ENCODE peak calls at places on chromosomes 16 and 17, in five cellular contexts. G is stimulated activated naive CD4-positive, alpha-beta T cell; V is SJSA1; N is Daoy; I is activated T-helper 1 cell treated with anti-CD3 and anti-CD28 coated beads, Interleukin-2, amount 50 U/mL, for 16 hours. T is an unnamed sample.
A peak's percentile ranks its signal among the peaks of the same experiment; 100 is the strongest.

GRCh38 chr16:31441956-31442355 is 633 bp downstream of the ZNF843 start:
- DNase-seq in N (no peak), G (no peak), V (no peak), I (no peak), T (no peak)

GRCh38 chr16:67529639-67530012 is 997 bp downstream of the RIPOR1 start:
- DNase-seq in G (no peak), I (no peak), V (no peak), N (no peak), T (no peak)

GRCh38 chr16:64254443-64255367 is 867.2 kb downstream of the CDH11 start:
- DNase-seq in N (no peak), I (no peak), G (no peak), V (no peak), T (no peak)

GRCh38 chr16:78607465-78607864 is 508.0 kb downstream of the WWOX start:
- DNase-seq in G (no peak), I (no peak), N (peak; percentile 11), V (no peak), T (no peak)

GRCh38 chr17:69869667-69870066 is 205.4 kb upstream of the KCNJ16 start:
- DNase-seq in I (no peak), V (no peak), N (no peak), G (no peak), T (no peak)

GRCh38 chr16:10828851-10829331 is 10.3 kb upstream of the TVP23A start:
- DNase-seq in N (peak; percentile 62), G (no peak), I (no peak), V (no peak), T (peak; percentile 88)

GRCh38 chr17:66383353-66383752 is 80.9 kb downstream of the PRKCA start:
- DNase-seq in G (no peak), N (no peak), I (no peak), V (no peak), T (no peak)

GRCh38 chr17:8140413-8141029 is 11.7 kb downstream of the PER1 start:
- DNase-seq in I (no peak), G (no peak), V (no peak), N (no peak), T (no peak)

GRCh38 chr17:13597723-13598347 is 3.9 kb downstream of the HS3ST3A1 start:
- DNase-seq in V (peak; percentile 47), G (peak; percentile 3), I (no peak), N (peak; percentile 56), T (peak; percentile 68)

GRCh38 chr16:74901606-74902005 is 83.3 kb downstream of the WDR59 start:
- DNase-seq in V (peak; percentile 5), G (no peak), N (no peak), I (no peak), T (no peak)

GRCh38 chr17:63162406-63163157 is 196.5 kb downstream of the TANC2 start:
- DNase-seq in G (no peak), N (no peak), I (no peak), V (no peak), T (no peak)

GRCh38 chr16:359871-360697 is 7.6 kb upstream of the AXIN1 start:
- DNase-seq in I (no peak), N (no peak), V (no peak), G (no peak), T (no peak)

GRCh38 chr16:85611455-85612190 is 1.5 kb upstream of the GSE1 start:
- DNase-seq in G (no peak), V (peak; percentile 83), I (peak; percentile 26), N (peak; percentile 89), T (peak; percentile 63)

GRCh38 chr17:63399856-63400255 is 46.2 kb downstream of the CYB561 start:
- DNase-seq in V (no peak), I (no peak), N (no peak), G (no peak), T (no peak)

GRCh38 chr16:2121853-2122252 is 13.8 kb downstream of the PKD1 start:
- DNase-seq in V (no peak), G (no peak), N (no peak), I (no peak), T (peak; percentile 45)

GRCh38 chr16:1475552-1476114 is 805 bp upstream of the CLCN7 start:
- DNase-seq in N (no peak), I (no peak), G (no peak), V (no peak), T (no peak)

GRCh38 chr16:68548947-68549346 is 9.9 kb downstream of the ZFP90 start:
- DNase-seq in N (no peak), V (no peak), I (no peak), G (peak; percentile 4), T (no peak)

GRCh38 chr16:85238233-85238647 is 126.0 kb upstream of the CIBAR2 start:
- DNase-seq in N (peak; percentile 88), I (no peak), G (no peak), V (peak; percentile 69), T (no peak)

GRCh38 chr17:11869680-11870394 is 127.4 kb downstream of the ZNF18 start:
- DNase-seq in I (no peak), V (no peak), N (no peak), G (no peak), T (no peak)

GRCh38 chr17:14038206-14038605 is 31.1 kb upstream of the COX10 start:
- DNase-seq in N (peak; percentile 53), V (peak; percentile 48), G (no peak), I (no peak), T (no peak)

GRCh38 chr17:78075545-78075944 is 53.0 kb downstream of the TMC6 start:
- DNase-seq in V (no peak), N (no peak), I (no peak), G (no peak), T (peak; percentile 72)

GRCh38 chr16:75011634-75012307 is 12.9 kb downstream of the ZNRF1 start:
- DNase-seq in V (peak; percentile 88), G (no peak), I (peak; percentile 30), N (peak; percentile 87), T (no peak)

GRCh38 chr17:41777579-41778188 is 8.8 kb downstream of the JUP start:
- DNase-seq in V (peak; percentile 87), N (peak; percentile 94), G (no peak), I (no peak), T (peak; percentile 73)

GRCh38 chr17:17018612-17019429 is 23.4 kb upstream of the MPRIP start:
- DNase-seq in I (no peak), V (no peak), G (no peak), N (no peak), T (no peak)

GRCh38 chr16:87210949-87211348 is 106.2 kb downstream of the C16orf95 start:
- DNase-seq in V (peak; percentile 51), N (no peak), I (no peak), G (no peak), T (no peak)

GRCh38 chr17:79997004-79997673 is 38.5 kb downstream of the TBC1D16 start:
- DNase-seq in N (no peak), I (peak; percentile 43), G (peak; percentile 62), V (no peak), T (no peak)

GRCh38 chr16:3594316-3595109 is 16.9 kb downstream of the SLX4 start:
- DNase-seq in I (no peak), G (no peak), V (no peak), N (no peak), T (no peak)

GRCh38 chr17:68011199-68011665 is 15.0 kb upstream of the C17orf58 start:
- DNase-seq in I (peak; percentile 44), V (peak; percentile 42), G (peak; percentile 9), N (peak; percentile 54), T (no peak)

GRCh38 chr17:41870097-41870496 is 4.9 kb upstream of the KLHL11 start:
- DNase-seq in N (no peak), V (no peak), I (no peak), G (no peak), T (no peak)

GRCh38 chr16:75529959-75530358 is 5.9 kb downstream of the CHST5 start:
- DNase-seq in V (no peak), G (no peak), I (no peak), N (no peak), T (no peak)

GRCh38 chr16:84847554-84848415 is 28.0 kb downstream of the CRISPLD2 start:
- DNase-seq in G (no peak), V (no peak), I (no peak), N (no peak), T (no peak)

GRCh38 chr17:27442702-27443101 is 13.5 kb upstream of the KSR1 start:
- DNase-seq in V (no peak), I (no peak), G (no peak), N (no peak), T (no peak)

GRCh38 chr16:69077251-69077650 is 28.2 kb upstream of the HAS3 start:
- DNase-seq in V (no peak), I (no peak), G (no peak), N (peak; percentile 82), T (no peak)

GRCh38 chr17:4900231-4901107 is 1.1 kb downstream of the C17orf107 start:
- DNase-seq in V (no peak), G (peak; percentile 42), N (no peak), I (peak; percentile 42), T (no peak)